ENCODE peak calls at places on chromosomes 12 and 14, in five cellular contexts. E is ureter; D is AG08395; K is stimulated activated CD4-positive, alpha-beta T cell treated with anti-CD3 and anti-CD28 coated beads, Interleukin-2, amount 100 ng/mL, for 4 hours; T is fibroblast of mammary gland. Q is an unnamed sample.
A peak's percentile ranks its signal among the peaks of the same experiment; 100 is the strongest.

GRCh38 chr14:101604935-101605767 is 43.9 kb downstream of the DIO3 start:
- DNase-seq in E (no peak), D (no peak), K (no peak), T (no peak), Q (no peak)

GRCh38 chr12:52496590-52497071 is 3.6 kb upstream of the KRT6A start:
- DNase-seq in E (no peak), D (peak; percentile 84), K (no peak), T (peak; percentile 95), Q (no peak)

GRCh38 chr12:106897082-106897481 is 58.6 kb upstream of the TMEM263 start:
- DNase-seq in E (no peak), D (no peak), K (no peak), T (peak; percentile 50), Q (no peak)

GRCh38 chr12:26451763-26452162 is 256.4 kb downstream of the SSPN start:
- DNase-seq in E (no peak), D (no peak), K (no peak), T (no peak), Q (no peak)

GRCh38 chr12:128992550-128992949 is 139.3 kb downstream of the GLT1D1 start:
- DNase-seq in E (no peak), D (no peak), K (no peak), T (no peak), Q (no peak)

GRCh38 chr12:59446156-59446555 is 149.7 kb upstream of the SLC16A7 start:
- DNase-seq in E (no peak), D (no peak), K (no peak), T (no peak), Q (no peak)

GRCh38 chr12:49797452-49797782 is 30.8 kb downstream of the NCKAP5L start:
- DNase-seq in E (no peak), D (no peak), K (no peak), T (no peak), Q (no peak)

GRCh38 chr12:17661250-17661649 is 428.7 kb downstream of the RERGL start:
- DNase-seq in E (no peak), D (no peak), K (no peak), T (no peak), Q (no peak)

GRCh38 chr12:106302401-106303201 is at the start of gene TCP11L2:
- DNase-seq in E (peak; percentile 90), D (peak; percentile 91), K (peak; percentile 80), T (peak; percentile 58), Q (peak; percentile 84)

GRCh38 chr12:76764856-76765255 is 941 bp downstream of the ZDHHC17 start:
- DNase-seq in E (no peak), D (no peak), K (no peak), T (peak; percentile 20), Q (no peak)

GRCh38 chr12:25436206-25436912 is 116.7 kb downstream of the LMNTD1 start:
- DNase-seq in E (no peak), D (peak; percentile 78), K (no peak), T (peak; percentile 90), Q (no peak)

GRCh38 chr12:98736352-98737326 is 91.5 kb downstream of the APAF1 start:
- DNase-seq in E (no peak), D (no peak), K (no peak), T (no peak), Q (no peak)

GRCh38 chr12:48980389-48980952 is 2.3 kb downstream of the WNT1 start:
- DNase-seq in E (no peak), D (no peak), K (no peak), T (no peak), Q (no peak)

GRCh38 chr14:29558516-29558915 is 369.1 kb downstream of the PRKD1 start:
- DNase-seq in E (no peak), D (peak; percentile 41), K (no peak), T (no peak), Q (no peak)

GRCh38 chr14:92645841-92646478 is 102.5 kb downstream of the LGMN start:
- DNase-seq in E (no peak), D (peak; percentile 73), K (no peak), T (peak; percentile 92), Q (no peak)

GRCh38 chr14:74528406-74528805 is 34.8 kb downstream of the ISCA2 start:
- DNase-seq in E (no peak), D (no peak), K (no peak), T (no peak), Q (no peak)

GRCh38 chr14:95498622-95499353 is 17.7 kb downstream of the SYNE3 start:
- DNase-seq in E (no peak), D (no peak), K (no peak), T (peak; percentile 47), Q (no peak)

GRCh38 chr12:116783503-116784237 is 45.6 kb downstream of the RNFT2 start:
- DNase-seq in E (no peak), D (no peak), K (no peak), T (no peak), Q (no peak)

GRCh38 chr12:67354966-67355365 is 85.8 kb downstream of the CAND1 start:
- DNase-seq in E (no peak), D (no peak), K (no peak), T (peak; percentile 17), Q (no peak)

GRCh38 chr14:100988011-100988410 is 84.5 kb upstream of the RTL1 start:
- DNase-seq in E (no peak), D (no peak), K (no peak), T (no peak), Q (no peak)

GRCh38 chr14:64974563-64974962 is 2.4 kb upstream of the RAB15 start:
- DNase-seq in E (no peak), D (no peak), K (no peak), T (no peak), Q (no peak)

GRCh38 chr14:76786556-76786955 is 25.3 kb downstream of the VASH1 start:
- DNase-seq in E (no peak), D (no peak), K (no peak), T (no peak), Q (no peak)

GRCh38 chr14:50831704-50832130 is 755 bp upstream of the NIN start:
- DNase-seq in E (no peak), D (no peak), K (no peak), T (no peak), Q (no peak)

GRCh38 chr14:99936056-99936455 is 129.2 kb upstream of the EVL start:
- DNase-seq in E (peak; percentile 40), D (no peak), K (no peak), T (no peak), Q (no peak)